ENCODE peak calls at places on chromosomes 4 and X, in five cellular contexts. M is IMR-90, R is SW480, T is PC-3, L is posterior vena cava. A is an unnamed sample.

GRCh38 chrX:118637997-118638396 is 89.4 kb upstream of the IL13RA1 start:
- DNase-seq in L (no peak), M (peak), R (peak), T (peak), A (no peak)

GRCh38 chr4:8860892-8861575 is 10.6 kb downstream of the HMX1 start:
- DNase-seq in M (no peak), T (no peak), R (peak), L (no peak), A (no peak)

GRCh38 chr4:152979731-152980330 is 43.7 kb downstream of the FHDC1 start:
- DNase-seq in L (no peak), R (no peak), T (no peak), M (no peak), A (no peak)

GRCh38 chr4:53365121-53365485 is 758 bp downstream of the SCFD2 start:
- DNase-seq in R (peak), T (peak), L (no peak), M (peak), A (no peak)

GRCh38 chr4:76658231-76659102 is 223.4 kb downstream of the SHROOM3 start:
- DNase-seq in T (peak), L (no peak), M (peak), R (no peak), A (no peak)

GRCh38 chrX:71178908-71179307 is 34.3 kb downstream of the NLGN3 start:
- DNase-seq in L (no peak), T (peak), R (peak), M (peak), A (no peak)

GRCh38 chr4:55574252-55574651 is 17.8 kb downstream of the PDCL2 start:
- DNase-seq in T (peak), L (no peak), R (no peak), M (no peak), A (no peak)

GRCh38 chr4:4727536-4727935 is 131.9 kb upstream of the MSX1 start:
- DNase-seq in R (no peak), L (no peak), M (no peak), T (no peak), A (no peak)

GRCh38 chr4:1488831-1489638 is 82.8 kb upstream of the NKX1-1 start:
- DNase-seq in M (no peak), L (peak), T (no peak), R (no peak), A (peak)

GRCh38 chr4:144209491-144209890 is 69.0 kb upstream of the GYPA start:
- DNase-seq in L (no peak), T (no peak), R (no peak), M (no peak), A (no peak)

GRCh38 chr4:181728567-181728966 is 514.6 kb upstream of the TENM3 start:
- DNase-seq in T (no peak), M (peak), L (no peak), R (no peak), A (no peak)

GRCh38 chr4:2790583-2791517 is 2.0 kb upstream of the SH3BP2 start:
- DNase-seq in M (no peak), R (no peak), L (peak), T (no peak), A (peak)

GRCh38 chr4:150264595-150265141 is 186.4 kb downstream of the DCLK2 start:
- DNase-seq in M (no peak), T (no peak), R (no peak), L (no peak), A (no peak)

GRCh38 chr4:124415206-124415605 is 297.3 kb downstream of the ANKRD50 start:
- DNase-seq in T (peak), M (peak), R (no peak), L (no peak), A (no peak)

GRCh38 chr4:123364906-123365305 is 31.7 kb upstream of the SPRY1 start:
- DNase-seq in R (no peak), L (no peak), T (peak), M (no peak), A (no peak)